ENCODE peak calls at places on chromosome 19, in four cellular contexts. O is thoracic aorta, D is HepG2, I is psoas muscle. W is an unnamed sample.

GRCh38 chr19:37007587-37008220 is 70.5 kb upstream of the ZNF420 start:
- DNase-seq in I (peak), O (no peak), D (no peak), W (peak)

GRCh38 chr19:38360351-38360750 is 14.0 kb upstream of the PSMD8 start:
- DNase-seq in I (no peak), O (no peak), D (no peak), W (no peak)

GRCh38 chr19:18304496-18305312 is 18.2 kb downstream of the LSM4 start:
- DNase-seq in D (peak), O (peak), I (peak), W (peak)

GRCh38 chr19:35269425-35270117 is 809 bp downstream of the USF2 start:
- DNase-seq in I (peak), O (no peak), D (peak), W (peak)

GRCh38 chr19:5823579-5824281 is 15.8 kb downstream of the FUT6 start:
- DNase-seq in I (no peak), D (no peak), O (no peak), W (peak)

GRCh38 chr19:3073931-3074595 is 11.8 kb upstream of the TLE5 start:
- DNase-seq in O (no peak), I (no peak), D (no peak), W (peak)

GRCh38 chr19:20423381-20424207 is 142.0 kb downstream of the ZNF737 start:
- DNase-seq in I (peak), D (no peak), O (no peak), W (peak)

GRCh38 chr19:49486232-49486631 is 1.2 kb upstream of the RPL13A start:
- DNase-seq in O (no peak), I (no peak), D (no peak), W (no peak)

GRCh38 chr19:3053780-3054179 is 8.5 kb downstream of the TLE5 start:
- DNase-seq in O (no peak), D (no peak), I (no peak), W (no peak)

GRCh38 chr19:29547981-29548380 is 22.2 kb downstream of the VSTM2B start:
- DNase-seq in I (no peak), D (no peak), O (no peak), W (no peak)

GRCh38 chr19:39469036-39469435 is 11.6 kb upstream of the TIMM50 start:
- DNase-seq in O (no peak), I (peak), D (no peak), W (no peak)

GRCh38 chr19:54133312-54133956 is 4.1 kb upstream of the CNOT3 start:
- DNase-seq in D (peak), O (no peak), I (no peak), W (no peak)

GRCh38 chr19:2887391-2887914 is 13.3 kb upstream of the ZNF57 start:
- DNase-seq in O (no peak), D (peak), I (no peak), W (peak)

GRCh38 chr19:43789029-43789428 is 8.3 kb upstream of the KCNN4 start:
- DNase-seq in D (no peak), I (no peak), O (no peak), W (no peak)

GRCh38 chr19:33683881-33684549 is 62.3 kb downstream of the CHST8 start:
- DNase-seq in O (no peak), I (no peak), D (peak), W (peak)

GRCh38 chr19:33902802-33903488 is 106.3 kb downstream of the KCTD15 start:
- DNase-seq in I (no peak), D (no peak), O (no peak), W (peak)

GRCh38 chr19:56538761-56539263 is at the start of gene ZFP28:
- DNase-seq in I (peak), O (peak), D (no peak), W (no peak)

GRCh38 chr19:584240-585001 is 5.3 kb upstream of the HCN2 start:
- DNase-seq in I (peak), O (no peak), D (no peak), W (peak)

GRCh38 chr19:38893341-38893771 is 6.1 kb downstream of the SIRT2 start:
- DNase-seq in O (no peak), I (no peak), D (no peak), W (no peak)

DNA sequence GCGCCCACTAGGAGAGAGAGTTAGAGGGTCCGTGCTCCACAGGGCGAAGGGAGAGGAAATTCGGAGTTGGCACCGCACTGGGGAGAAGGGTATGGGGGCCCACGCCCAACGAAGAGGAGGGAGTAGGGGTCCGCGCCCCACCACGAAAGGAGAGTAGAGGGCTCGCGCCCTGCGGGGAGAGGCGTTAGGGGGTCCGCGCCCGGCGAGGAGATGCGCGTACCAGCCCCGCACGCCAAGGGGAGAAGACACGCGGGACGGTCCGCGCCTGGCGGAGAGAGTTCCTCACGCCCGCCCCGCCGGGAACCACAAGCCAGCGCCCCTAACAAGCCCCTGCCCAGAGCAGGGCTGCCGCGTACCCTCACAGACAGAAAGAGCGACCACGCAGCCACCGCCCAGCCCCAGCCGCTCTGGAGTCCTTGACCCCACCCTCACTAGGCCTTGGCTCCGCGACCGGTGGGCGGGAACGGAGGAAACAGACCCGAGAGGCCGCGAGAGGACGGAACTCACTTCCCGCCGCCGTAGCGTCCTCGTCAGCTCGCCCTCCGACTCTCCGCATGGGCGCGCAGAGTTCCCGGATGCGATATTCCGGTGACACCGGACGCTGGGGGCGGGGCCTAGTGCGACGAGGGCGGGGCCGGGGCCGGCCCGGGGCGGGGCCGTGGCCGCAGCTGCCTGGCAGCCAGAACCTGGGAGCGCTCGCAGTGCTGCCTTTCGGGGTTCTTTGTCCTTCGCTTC is 20.0 kb upstream of the ZSCAN18 start:
- DNase-seq in D (no peak), O (no peak), I (no peak), W (no peak)
- H3K4me3 ChIP-seq in D (no peak), O (no peak), I (peak), W (no peak)

GRCh38 chr19:1882089-1882785 is 3.1 kb downstream of the ABHD17A start:
- DNase-seq in I (no peak), O (no peak), D (no peak), W (no peak)
- H3K27ac ChIP-seq in I (peak), O (no peak), D (no peak), W (peak)

GRCh38 chr19:9436358-9436757 is 985 bp upstream of the ZNF266 start:
- DNase-seq in I (no peak), D (no peak), O (no peak), W (no peak)
- H3K4me3 ChIP-seq in I (peak), D (peak), O (peak), W (no peak)

DNA sequence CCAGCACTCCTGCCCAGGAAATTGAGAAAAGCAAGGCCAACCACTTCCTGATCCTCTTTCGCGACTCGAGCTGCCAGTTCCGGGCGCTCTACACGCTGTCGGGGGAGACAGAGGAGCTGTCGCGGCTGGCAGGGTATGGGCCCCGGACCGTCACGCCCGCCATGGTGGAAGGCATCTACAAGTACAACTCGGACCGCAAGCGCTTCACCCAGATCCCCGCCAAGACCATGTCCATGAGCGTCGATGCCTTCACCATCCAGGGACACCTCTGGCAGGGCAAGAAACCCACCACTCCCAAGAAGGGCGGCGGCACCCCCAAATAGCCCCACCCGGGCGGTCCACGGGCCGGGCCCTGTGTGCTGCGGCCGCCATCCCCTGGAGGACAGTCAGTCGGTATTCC is 11.6 kb downstream of the XAB2 start:
- DNase-seq in I (no peak), O (no peak), D (no peak), W (no peak)
- H3K27ac ChIP-seq in I (no peak), O (no peak), D (no peak), W (peak)

DNA sequence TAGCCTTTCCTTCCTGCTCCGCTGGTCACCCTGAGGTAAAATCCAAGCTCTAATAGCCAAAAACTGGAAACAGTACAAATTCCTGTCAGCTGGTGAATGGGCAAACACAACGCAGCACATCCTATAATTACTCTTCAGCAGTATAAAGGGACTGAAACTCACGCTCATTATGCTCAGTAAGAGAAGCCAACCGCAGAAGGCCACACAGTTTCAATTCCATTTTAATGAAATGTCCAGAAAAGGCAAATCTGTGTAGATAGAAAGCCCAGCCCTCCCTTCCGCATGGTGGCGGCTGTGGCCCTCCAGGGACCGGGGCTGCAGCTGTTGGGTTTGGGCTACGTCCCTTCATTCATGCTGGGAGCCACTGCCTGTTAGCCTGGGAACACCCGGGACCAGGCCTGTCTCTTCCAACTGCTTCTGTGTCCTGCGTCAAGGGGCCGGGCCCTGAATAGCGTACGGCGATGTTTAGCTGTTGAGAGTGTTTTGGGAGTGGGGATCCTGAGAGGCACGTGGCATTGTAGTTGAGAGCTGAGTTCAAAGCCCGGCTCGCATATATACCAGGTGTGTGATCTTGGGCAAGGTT is 23.5 kb downstream of the NKPD1 start:
- DNase-seq in I (no peak), O (no peak), D (no peak), W (no peak)
- H3K4me3 ChIP-seq in I (no peak), O (no peak), D (no peak), W (no peak)

DNA sequence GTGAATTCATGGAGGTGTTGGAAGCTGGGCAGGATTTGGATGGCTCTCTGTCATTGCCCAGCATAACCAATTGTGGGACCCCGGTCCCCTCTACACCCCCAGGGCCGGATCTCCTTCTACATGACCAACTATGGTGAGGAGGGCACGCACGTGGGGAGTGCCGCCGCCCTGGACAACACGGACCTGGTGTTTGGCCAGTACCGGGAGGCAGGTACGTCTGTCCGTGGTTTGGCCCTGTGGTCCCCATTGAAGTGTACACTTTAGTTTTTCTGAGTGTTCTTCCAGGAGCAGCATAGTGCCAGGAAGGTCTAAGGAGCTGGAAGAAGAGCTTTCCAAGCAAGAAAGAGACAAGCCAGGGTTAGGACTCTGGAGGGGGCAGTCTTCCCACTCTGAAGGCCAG is 13.2 kb downstream of the B3GNT8 start:
- DNase-seq in D (no peak), I (no peak), O (no peak), W (no peak)
- H3K27ac ChIP-seq in D (no peak), I (peak), O (no peak), W (no peak)

DNA sequence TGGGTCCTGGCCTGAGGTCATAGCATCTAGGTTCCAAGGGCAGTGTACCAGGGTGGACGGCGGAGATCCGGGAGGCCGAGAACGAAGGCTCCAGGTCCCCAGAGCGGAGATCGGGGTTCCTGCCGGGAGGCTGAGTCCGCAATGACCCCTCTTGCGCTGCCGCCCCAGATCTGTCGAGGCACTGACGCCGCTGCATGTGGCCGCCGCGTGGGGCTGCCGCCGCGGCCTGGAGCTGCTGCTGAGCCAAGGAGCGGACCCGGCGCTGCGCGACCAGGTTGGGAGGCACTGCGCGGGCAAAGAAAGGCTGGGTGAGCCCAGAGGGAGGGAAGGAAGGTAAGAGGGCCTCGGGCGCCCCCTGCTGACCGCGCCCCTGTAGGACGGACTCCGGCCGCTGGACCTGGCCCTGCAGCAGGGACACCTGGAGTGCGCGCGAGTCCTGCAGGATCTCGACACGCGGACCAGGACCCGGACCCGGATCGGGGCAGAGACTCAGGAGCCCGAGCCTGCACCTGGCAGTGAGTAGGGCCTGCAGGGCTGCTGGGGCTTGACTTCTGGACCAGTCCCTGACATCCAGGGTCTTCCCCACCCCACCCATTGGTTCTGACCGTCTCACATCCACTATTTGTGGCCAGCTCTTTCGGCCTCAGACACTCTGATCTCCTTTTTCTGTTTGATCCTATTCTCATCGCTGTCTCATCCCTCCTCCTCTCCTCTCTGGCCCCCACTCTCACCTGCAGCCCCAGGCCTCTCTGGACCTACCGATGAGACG is 971 bp downstream of the ANKLE1 start:
- DNase-seq in D (peak), I (peak), O (no peak), W (peak)
- H3K4me3 ChIP-seq in D (no peak), I (peak), O (peak), W (no peak)

GRCh38 chr19:6911523-6911922 is 24.1 kb downstream of the ADGRE1 start:
- DNase-seq in D (no peak), O (no peak), I (no peak), W (no peak)
- H3K27ac ChIP-seq in D (no peak), O (no peak), I (no peak), W (no peak)

DNA sequence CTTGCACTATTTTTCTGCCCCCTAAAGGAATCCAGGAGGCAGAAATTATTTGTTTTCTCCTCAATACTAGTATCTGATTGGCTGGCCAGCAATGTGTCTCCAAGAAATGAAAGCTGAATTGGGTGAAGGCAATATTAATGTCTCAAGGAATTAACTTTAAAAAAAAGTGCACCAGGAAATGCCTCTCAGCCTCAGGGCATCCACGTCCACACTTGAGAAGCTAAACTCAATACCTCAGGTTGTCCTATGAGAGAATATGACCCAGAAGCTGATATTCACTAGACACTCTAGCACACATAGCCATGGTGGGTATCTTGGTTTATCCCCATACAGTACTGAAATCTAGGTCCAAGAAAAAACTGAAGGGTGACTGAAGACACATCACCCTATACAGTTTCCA is 2.1 kb downstream of the ZNF91 start:
- DNase-seq in D (no peak), I (no peak), O (no peak), W (no peak)
- H3K4me3 ChIP-seq in D (no peak), I (peak), O (peak), W (no peak)

DNA sequence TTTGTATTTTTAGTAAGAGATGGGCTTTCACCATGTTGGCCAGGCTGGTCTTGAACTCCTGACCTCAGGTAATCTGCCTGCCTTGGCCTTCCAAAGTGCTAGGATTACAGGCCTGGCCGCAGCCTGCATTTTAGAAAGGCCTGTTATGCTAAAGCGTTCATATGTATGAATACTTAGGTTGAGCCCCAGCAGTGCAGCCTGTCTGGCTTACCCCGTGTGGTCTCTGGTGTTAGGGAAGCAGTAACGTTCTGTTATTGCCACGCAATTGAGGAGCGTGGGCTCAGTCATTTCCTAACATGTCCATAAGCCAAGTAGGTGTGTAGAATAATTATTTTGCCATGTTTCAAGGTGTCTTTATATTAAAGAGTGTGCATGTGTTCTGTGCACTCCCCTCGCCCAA is 14.3 kb downstream of the HNRNPM start:
- DNase-seq in I (no peak), O (no peak), D (no peak), W (no peak)
- H3K27ac ChIP-seq in I (peak), O (peak), D (no peak), W (peak)

W was measured in body of pancreas.